ENCODE peak calls at places on chromosome 18, in six cellular contexts. W is right atrium auricular region, X is heart right ventricle, A is Peyer's patch, K is IMR-90, T is cardiac muscle cell. P is an unnamed sample.
A peak's percentile ranks its signal among the peaks of the same experiment; 100 is the strongest.

GRCh38 chr18:42095732-42096377 is 140.8 kb downstream of the PIK3C3 start:
- DNase-seq in W (no peak), X (no peak), A (no peak), K (no peak), T (no peak), P (no peak)

GRCh38 chr18:23856466-23857175 is 157.9 kb upstream of the TTC39C start:
- DNase-seq in W (no peak), X (no peak), A (no peak), K (peak; percentile 21), T (no peak), P (no peak)

GRCh38 chr18:64097497-64097896 is 51.4 kb downstream of the LINC00305 start:
- DNase-seq in W (no peak), X (no peak), A (no peak), K (no peak), T (no peak), P (no peak)

GRCh38 chr18:8260319-8260718 is 348.9 kb upstream of the RAB12 start:
- DNase-seq in W (no peak), X (no peak), A (no peak), K (peak; percentile 11), T (peak; percentile 2), P (no peak)

GRCh38 chr18:46630160-46630559 is 26.9 kb downstream of the LOXHD1 start:
- DNase-seq in W (peak; percentile 44), X (no peak), A (no peak), K (peak; percentile 2), T (no peak), P (no peak)

GRCh38 chr18:28189400-28190239 is 12.7 kb upstream of the CDH2 start:
- DNase-seq in W (no peak), X (no peak), A (no peak), K (peak; percentile 87), T (peak; percentile 88), P (no peak)

GRCh38 chr18:46733872-46734271 is 23.0 kb downstream of the ST8SIA5 start:
- DNase-seq in W (peak; percentile 38), X (no peak), A (no peak), K (no peak), T (no peak), P (no peak)

GRCh38 chr18:34098109-34098508 is 126.6 kb downstream of the NOL4 start:
- DNase-seq in W (no peak), X (no peak), A (no peak), K (no peak), T (no peak), P (no peak)

GRCh38 chr18:41144444-41144843 is 810.6 kb upstream of the PIK3C3 start:
- DNase-seq in W (no peak), X (no peak), A (no peak), K (peak; percentile 82), T (peak; percentile 73), P (no peak)

GRCh38 chr18:8162797-8163196 is 446.4 kb upstream of the RAB12 start:
- DNase-seq in W (no peak), X (peak; percentile 52), A (no peak), K (no peak), T (no peak), P (no peak)

GRCh38 chr18:9919564-9920232 is 5.9 kb downstream of the VAPA start:
- DNase-seq in W (no peak), X (no peak), A (no peak), K (no peak), T (no peak), P (no peak)

GRCh38 chr18:47944972-47945843 is 14.7 kb upstream of the SMAD2 start:
- DNase-seq in W (no peak), X (no peak), A (no peak), K (peak; percentile 25), T (peak; percentile 53), P (no peak)

GRCh38 chr18:32381761-32382160 is 88.9 kb downstream of the GAREM1 start:
- DNase-seq in W (no peak), X (no peak), A (no peak), K (no peak), T (no peak), P (no peak)

GRCh38 chr18:35089382-35089781 is 48.2 kb downstream of the MAPRE2 start:
- DNase-seq in W (no peak), X (no peak), A (no peak), K (no peak), T (no peak), P (no peak)

GRCh38 chr18:11872479-11873136 is 21.4 kb downstream of the CHMP1B start:
- DNase-seq in W (no peak), X (no peak), A (no peak), K (no peak), T (peak; percentile 47), P (no peak)

GRCh38 chr18:77106331-77106730 is 26.3 kb downstream of the MBP start:
- DNase-seq in W (peak; percentile 57), X (no peak), A (peak; percentile 80), K (no peak), T (peak; percentile 70), P (no peak)

GRCh38 chr18:42190643-42191042 is 235.6 kb downstream of the PIK3C3 start:
- DNase-seq in W (no peak), X (no peak), A (no peak), K (no peak), T (no peak), P (no peak)

GRCh38 chr18:65124633-65125032 is 626.2 kb upstream of the CDH7 start:
- DNase-seq in W (no peak), X (no peak), A (no peak), K (no peak), T (no peak), P (no peak)

GRCh38 chr18:46719388-46719787 is 37.5 kb downstream of the ST8SIA5 start:
- DNase-seq in W (no peak), X (no peak), A (no peak), K (no peak), T (no peak), P (no peak)

GRCh38 chr18:79936641-79937040 is 14.8 kb downstream of the SLC66A2 start:
- DNase-seq in W (no peak), X (no peak), A (no peak), K (no peak), T (no peak), P (no peak)

GRCh38 chr18:48072428-48073204 is 142.2 kb upstream of the SMAD2 start:
- DNase-seq in W (no peak), X (no peak), A (no peak), K (no peak), T (no peak), P (no peak)

GRCh38 chr18:59488899-59489298 is 129.8 kb upstream of the LMAN1 start:
- DNase-seq in W (no peak), X (no peak), A (no peak), K (no peak), T (no peak), P (no peak)

GRCh38 chr18:48839819-48840490 is 110.8 kb downstream of the SMAD7 start:
- DNase-seq in W (no peak), X (no peak), A (no peak), K (no peak), T (no peak), P (no peak)

GRCh38 chr18:74303936-74304335 is 11.7 kb upstream of the C18orf63 start:
- DNase-seq in W (no peak), X (no peak), A (no peak), K (peak; percentile 25), T (peak; percentile 70), P (no peak)

GRCh38 chr18:47791461-47791860 is 139.0 kb downstream of the SMAD2 start:
- DNase-seq in W (no peak), X (no peak), A (no peak), K (no peak), T (no peak), P (no peak)

GRCh38 chr18:11847811-11848210 is 3.4 kb upstream of the CHMP1B start:
- DNase-seq in W (peak; percentile 16), X (no peak), A (no peak), K (no peak), T (no peak), P (no peak)

GRCh38 chr18:58952871-58953270 is 88.2 kb downstream of the ZNF532 start:
- DNase-seq in W (no peak), X (no peak), A (no peak), K (no peak), T (no peak), P (no peak)

DNA sequence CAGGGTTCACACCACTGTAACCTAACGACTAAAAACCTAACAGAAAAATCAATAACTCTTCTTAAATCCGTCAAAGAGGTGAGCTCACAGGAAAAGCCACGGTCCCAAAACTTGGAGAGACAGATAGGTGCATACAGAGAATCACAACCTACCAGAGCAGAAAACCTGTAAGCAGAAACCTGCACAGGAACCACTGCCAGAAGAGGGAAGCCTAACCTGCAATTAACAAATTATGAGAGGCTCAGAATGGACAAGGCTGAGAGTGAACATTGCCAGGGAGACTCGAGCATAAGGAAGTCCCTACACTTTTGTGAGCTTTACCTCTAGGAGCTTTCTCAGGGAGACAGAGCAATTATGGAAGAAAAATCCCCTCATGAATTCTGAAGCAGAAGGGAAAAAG is 156.2 kb upstream of the NETO1 start:
- DNase-seq in W (no peak), X (no peak), A (no peak), K (no peak), T (no peak), P (no peak)
- H3K27ac ChIP-seq in W (no peak overlapping the region), X (no peak overlapping the region), A (no peak overlapping the region), K (no peak overlapping the region), T (no peak overlapping the region), P (no peak overlapping the region)

DNA sequence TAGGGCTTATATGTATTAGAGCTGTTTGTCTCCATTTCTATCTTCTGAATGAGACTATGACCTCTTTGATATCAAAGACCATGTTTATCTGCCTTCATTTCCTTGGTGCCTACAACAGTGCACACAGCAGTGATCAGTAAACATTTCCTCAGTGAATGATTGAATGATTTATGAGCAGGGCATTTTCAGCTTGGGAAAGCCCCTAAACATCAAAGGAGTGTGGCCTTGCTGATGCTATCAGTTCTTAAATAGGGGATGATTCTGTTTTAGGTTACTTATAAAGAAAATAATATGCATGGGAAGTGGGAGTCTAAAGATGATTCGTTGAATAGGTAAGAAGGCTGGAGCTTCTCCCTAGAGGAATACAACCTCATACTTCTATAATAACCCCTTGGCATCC is 425.3 kb downstream of the ZNF521 start:
- DNase-seq in W (no peak), X (no peak), A (no peak), K (no peak), T (no peak), P (no peak)
- H3K27ac ChIP-seq in W (no peak overlapping the region), X (no peak overlapping the region), A (no peak overlapping the region), K (no peak overlapping the region), T (no peak overlapping the region), P (no peak overlapping the region)

DNA sequence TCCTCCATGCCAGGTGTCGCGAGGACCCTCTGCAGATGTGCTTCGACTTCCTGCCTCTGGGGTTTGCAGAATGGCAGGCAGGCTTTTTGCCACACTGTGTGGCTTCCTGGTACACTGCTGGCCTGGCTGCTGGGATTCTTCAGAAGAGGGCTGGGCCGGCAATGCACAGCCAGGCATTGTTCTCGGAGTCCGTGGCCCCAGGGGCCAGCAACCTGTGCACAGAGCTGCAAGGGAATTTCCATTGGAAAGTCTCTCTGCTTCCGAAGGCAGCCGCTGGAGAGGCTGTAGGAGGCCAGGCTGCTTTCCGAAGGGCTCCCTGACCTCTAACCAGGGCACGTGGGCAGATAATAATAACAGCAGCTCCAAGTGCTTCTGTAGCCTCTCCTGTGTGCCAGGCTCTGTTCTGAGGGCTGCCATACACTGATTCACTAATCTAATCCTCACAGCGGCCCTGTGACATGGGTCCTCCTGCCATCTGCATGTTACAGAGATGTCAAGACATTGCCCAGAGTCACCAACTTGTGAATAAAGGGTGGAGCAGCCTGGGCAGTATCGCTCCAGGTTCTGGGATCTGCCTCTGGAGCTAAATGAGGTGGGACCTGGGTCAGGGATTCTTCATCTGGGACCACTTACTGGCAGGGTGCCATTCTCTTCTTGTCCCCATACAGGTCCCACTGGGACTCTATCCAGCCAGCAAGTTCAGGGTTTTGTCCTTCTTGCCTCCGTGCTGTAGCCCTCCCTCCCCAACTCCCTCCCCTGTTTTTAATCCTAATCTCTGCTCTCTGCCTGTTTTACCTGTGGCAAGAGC is 5.0 kb downstream of the LDLRAD4 start:
- DNase-seq in W (peak; percentile 62), X (peak; percentile 70), A (no peak), K (no peak), T (no peak), P (no peak)
- H3K27ac ChIP-seq in W (peak overlapping the region; percentile 96), X (peak overlapping the region; percentile 82), A (peak overlapping the region; percentile 81), K (no peak overlapping the region), T (no peak overlapping the region), P (peak overlapping the region; percentile 50)

GRCh38 chr18:67359868-67360838 is 156.4 kb downstream of the DSEL start:
- DNase-seq in W (peak; percentile 87), X (no peak), A (no peak), K (peak; percentile 96), T (peak; percentile 93), P (no peak)
- H3K27ac ChIP-seq in W (peak overlapping the region; percentile 41), X (peak overlapping the region; percentile 60), A (peak overlapping the region; percentile 8), K (no peak overlapping the region), T (no peak overlapping the region), P (no peak overlapping the region)

P was measured in substantia nigra.